ENCODE peak calls at places on chromosomes 13 and 19, in six cellular contexts. S, G, E, H, T and Y are unnamed samples.
A peak's percentile ranks its signal among the peaks of the same experiment; 100 is the strongest.

GRCh38 chr19:11554160-11554559 is 4.9 kb downstream of the ELOF1 start:
- DNase-seq in S (no peak), G (no peak), E (no peak), H (no peak), T (no peak), Y (no peak)

GRCh38 chr19:13103961-13104847 is 1.5 kb upstream of the LYL1 start:
- DNase-seq in S (no peak), G (peak; percentile 79), E (peak; percentile 80), H (peak; percentile 47), T (no peak), Y (no peak)

GRCh38 chr19:43290568-43291359 is 21.4 kb upstream of the PSG9 start:
- DNase-seq in S (no peak), G (no peak), E (no peak), H (no peak), T (no peak), Y (peak; percentile 16)

GRCh38 chr19:10289836-10290438 is at the start of gene ICAM5:
- DNase-seq in S (no peak), G (no peak), E (no peak), H (no peak), T (no peak), Y (no peak)

GRCh38 chr13:43085545-43085944 is 62.2 kb downstream of the DNAJC15 start:
- DNase-seq in S (peak; percentile 26), G (no peak), E (no peak), H (no peak), T (no peak), Y (no peak)

GRCh38 chr19:1882089-1882785 is 3.1 kb downstream of the ABHD17A start:
- DNase-seq in S (no peak), G (no peak), E (no peak), H (no peak), T (no peak), Y (no peak)

GRCh38 chr13:113119166-113119821 is 3.3 kb upstream of the F10 start:
- DNase-seq in S (no peak), G (no peak), E (no peak), H (no peak), T (no peak), Y (no peak)

GRCh38 chr13:110711778-110712070 is 1.8 kb upstream of the ING1 start:
- DNase-seq in S (peak; percentile 26), G (no peak), E (no peak), H (no peak), T (no peak), Y (no peak)

GRCh38 chr19:17441241-17442135 is 7.0 kb downstream of the TMEM221 start:
- DNase-seq in S (peak; percentile 71), G (no peak), E (no peak), H (no peak), T (no peak), Y (no peak)

GRCh38 chr13:26971990-26972888 is 199.4 kb downstream of the USP12 start:
- DNase-seq in S (no peak), G (no peak), E (no peak), H (peak; percentile 51), T (no peak), Y (peak; percentile 62)

GRCh38 chr19:8585057-8585893 is 8.0 kb upstream of the MYO1F start:
- DNase-seq in S (no peak), G (no peak), E (no peak), H (no peak), T (no peak), Y (no peak)

GRCh38 chr13:91346848-91347211 is 657 bp upstream of the MIR17HG start:
- DNase-seq in S (no peak), G (no peak), E (no peak), H (peak; percentile 23), T (no peak), Y (no peak)

GRCh38 chr19:7445104-7445503 is 43.7 kb downstream of the PEX11G start:
- DNase-seq in S (no peak), G (no peak), E (no peak), H (no peak), T (no peak), Y (no peak)
- TF ChIP-seq CTCF in S (no peak), G (no peak), E (no peak), H (no peak), T (no peak), Y (no peak)

DNA sequence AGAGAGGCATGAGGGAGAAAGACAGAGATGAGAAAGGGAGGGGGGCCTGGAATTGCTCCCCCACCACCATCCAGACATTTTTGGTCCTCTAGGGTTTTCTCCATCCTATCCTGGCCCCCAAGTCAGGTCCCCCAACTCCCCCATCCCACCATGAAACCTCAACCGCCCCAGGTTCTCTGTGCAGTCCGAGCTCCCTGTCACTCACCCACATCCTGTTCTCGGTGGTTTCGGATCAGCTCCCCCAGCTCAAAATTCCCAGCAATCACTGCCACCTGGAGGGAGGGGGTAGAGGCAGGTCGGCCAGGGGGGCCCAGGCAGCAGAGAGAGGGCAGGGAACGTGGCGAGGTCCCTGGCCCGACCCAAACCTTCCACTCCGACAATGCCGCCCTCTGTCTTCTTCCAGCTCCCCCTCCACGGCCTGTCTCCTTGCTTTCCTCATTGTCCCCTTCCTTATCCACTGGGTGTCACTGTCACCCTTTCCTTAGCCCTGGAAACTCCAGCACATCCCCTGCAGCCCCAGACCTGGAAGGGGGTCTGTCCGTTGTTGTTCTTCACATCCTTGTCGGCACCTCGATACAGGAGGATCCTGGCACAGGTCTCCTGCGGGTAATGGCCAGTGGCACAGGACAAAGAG is 15.6 kb downstream of the SHANK1 start:
- DNase-seq in S (no peak), G (no peak), E (no peak), H (no peak), T (no peak), Y (peak; percentile 40)
- TF ChIP-seq CTCF in S (no peak), G (peak; percentile 18), E (no peak), H (no peak), T (no peak), Y (no peak)

GRCh38 chr19:6196361-6196760 is 60.9 kb downstream of the ACSBG2 start:
- DNase-seq in S (no peak), G (no peak), E (no peak), H (no peak), T (no peak), Y (no peak)

GRCh38 chr19:6204212-6204611 is 68.7 kb downstream of the ACSBG2 start:
- DNase-seq in S (no peak), G (no peak), E (no peak), H (no peak), T (peak; percentile 70), Y (no peak)

GRCh38 chr19:6198896-6199239 is 63.4 kb downstream of the ACSBG2 start:
- DNase-seq in S (no peak), G (no peak), E (no peak), H (no peak), T (no peak), Y (no peak)

GRCh38 chr19:6204866-6205723 is 69.6 kb downstream of the ACSBG2 start:
- DNase-seq in S (no peak), G (no peak), E (no peak), H (no peak), T (no peak), Y (no peak)

DNA sequence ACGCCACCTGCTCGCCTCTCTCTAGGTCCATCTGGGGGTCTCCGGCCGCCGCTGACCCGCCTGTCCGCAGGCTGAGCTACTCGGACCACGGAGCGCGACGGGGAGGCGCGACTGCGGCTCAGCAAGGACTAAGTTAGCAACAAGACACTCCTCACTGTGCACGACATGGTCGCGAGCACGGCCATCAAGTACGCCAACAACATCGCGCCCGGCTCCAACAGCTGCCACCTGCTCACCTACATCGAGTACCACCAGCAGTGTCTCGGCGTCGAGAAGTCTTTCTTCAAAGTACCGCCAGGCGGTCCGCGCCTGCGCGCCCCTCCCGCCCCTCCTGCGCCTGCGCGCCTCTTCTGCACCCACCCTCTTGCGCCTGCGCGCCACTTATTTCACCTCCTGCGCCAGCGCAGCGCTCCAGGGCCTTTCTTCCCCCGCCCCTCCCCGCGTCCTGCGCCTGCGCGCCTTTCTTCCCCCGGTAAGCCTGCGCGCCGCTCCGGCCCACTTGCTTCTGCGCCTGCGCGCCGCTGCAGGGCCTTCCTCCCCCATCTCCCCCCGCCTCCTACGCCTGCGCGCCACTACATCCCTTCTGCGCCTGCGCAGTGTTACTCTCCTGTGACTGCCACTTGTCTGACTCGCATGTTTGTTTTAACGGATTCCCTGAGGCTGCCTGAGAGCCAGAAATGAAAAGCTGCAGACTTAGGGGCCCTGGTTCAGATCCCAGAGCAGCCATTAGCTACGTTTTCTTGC is 63.9 kb downstream of the ACSBG2 start:
- DNase-seq in S (peak; percentile 94), G (peak; percentile 99), E (peak; percentile 100), H (peak; percentile 98), T (peak; percentile 96), Y (peak; percentile 94)
- TF ChIP-seq CTCF in S (peak; percentile 18), G (peak; percentile 67), E (peak; percentile 27), H (peak; percentile 35), T (no peak), Y (no peak)

DNA sequence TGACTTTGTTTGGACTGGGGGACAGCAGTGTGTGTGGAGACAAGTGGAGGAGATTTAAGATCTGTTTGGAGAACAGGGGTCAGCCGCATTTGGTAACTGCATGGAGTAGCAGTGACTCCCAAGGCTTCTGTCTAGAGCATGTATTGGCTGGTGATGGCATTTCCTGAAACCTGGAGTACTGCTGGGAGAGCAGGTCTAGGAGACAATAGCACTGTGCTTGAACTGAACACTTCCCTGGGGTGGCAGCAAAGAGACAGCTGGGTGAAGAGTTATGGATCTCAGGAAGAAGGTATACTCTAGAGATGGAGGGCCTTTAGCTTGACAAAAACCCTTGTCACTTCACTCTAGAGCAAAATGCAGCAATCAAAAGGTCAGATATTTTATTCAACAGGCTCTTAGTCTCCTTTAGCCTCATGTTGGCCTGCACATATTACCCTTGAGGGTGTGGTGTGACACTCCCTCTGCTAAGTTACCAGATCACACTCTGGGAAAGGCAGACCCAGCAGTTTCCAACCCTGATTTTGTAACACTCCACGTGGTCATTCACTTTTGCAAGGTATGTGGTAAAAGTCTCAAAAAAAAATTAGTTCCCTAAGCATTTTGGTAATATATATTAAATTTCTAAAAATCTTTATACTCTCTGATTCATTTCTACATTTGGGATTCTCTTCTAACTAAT is 70.2 kb downstream of the DHRS12 start:
- DNase-seq in S (no peak), G (no peak), E (no peak), H (no peak), T (peak; percentile 64), Y (no peak)
- TF ChIP-seq CTCF in S (no peak), G (no peak), E (no peak), H (no peak), T (no peak), Y (no peak)

DNA sequence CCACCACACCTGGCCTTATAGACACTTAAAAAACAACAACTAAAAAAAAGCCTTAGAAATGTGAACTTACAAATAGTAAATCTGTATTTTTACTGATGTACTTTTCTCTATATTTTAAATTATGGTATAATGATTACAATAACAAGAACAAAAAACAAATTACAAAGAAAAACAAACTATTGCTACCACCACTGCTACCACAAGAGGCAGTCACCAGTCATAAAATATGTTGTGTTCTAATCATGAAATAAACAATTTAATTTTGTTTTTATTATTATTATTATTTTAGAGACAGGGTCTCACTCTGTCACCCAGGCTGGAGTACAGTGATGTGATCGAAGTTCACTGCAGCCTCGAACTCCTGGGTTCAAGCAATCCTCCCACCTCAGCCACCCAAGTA is 72.2 kb downstream of the DIAPH3 start:
- DNase-seq in S (no peak), G (no peak), E (no peak), H (no peak), T (no peak), Y (no peak)
- TF ChIP-seq CTCF in S (no peak), G (no peak), E (no peak), H (no peak), T (no peak), Y (no peak)